ENCODE peak calls at places on chromosomes 7 and 10, in eight cellular contexts. F is OCI-LY7, R is brain microvascular endothelial cell, G is fibroblast of the conjunctiva, P is EH, Y is head of caudate nucleus, O is T-helper 9 cell, L is posterior cingulate gyrus. U is an unnamed sample.

GRCh38 chr7:113217314-113217713 is 99.0 kb upstream of the SMIM30 start:
- DNase-seq in L (no peak), G (no peak), R (no peak), O (no peak), P (peak), Y (no peak), F (no peak), U (no peak)

GRCh38 chr10:4256971-4257370 is 472.0 kb upstream of the KLF6 start:
- DNase-seq in P (no peak), L (no peak), F (no peak), G (no peak), O (no peak), Y (no peak), R (no peak), U (no peak)

GRCh38 chr10:70849582-70850016 is 33.9 kb downstream of the SGPL1 start:
- DNase-seq in G (peak), L (no peak), Y (no peak), P (peak), O (no peak), R (peak), F (no peak), U (no peak)

GRCh38 chr10:26773633-26774032 is 76.1 kb downstream of the PDSS1 start:
- DNase-seq in L (no peak), P (no peak), R (no peak), G (no peak), F (no peak), Y (no peak), O (no peak), U (no peak)

GRCh38 chr10:124033887-124034218 is 59.5 kb downstream of the CHST15 start:
- DNase-seq in F (no peak), R (no peak), L (no peak), Y (no peak), O (no peak), G (no peak), P (no peak), U (no peak)

GRCh38 chr7:105013283-105013817 is 655 bp upstream of the KMT2E start:
- DNase-seq in F (peak), R (peak), O (peak), L (peak), P (peak), Y (peak), G (peak), U (peak)

GRCh38 chr7:115910541-115911164 is 119.9 kb downstream of the TFEC start:
- DNase-seq in F (peak), Y (no peak), P (peak), L (no peak), G (peak), R (no peak), O (no peak), U (no peak)

GRCh38 chr10:82768040-82768439 is 893.0 kb downstream of the NRG3 start:
- DNase-seq in L (no peak), Y (no peak), O (no peak), R (no peak), G (no peak), P (no peak), F (peak), U (no peak)

GRCh38 chr10:90837486-90837885 is 20.4 kb downstream of the HTR7 start:
- DNase-seq in Y (no peak), L (no peak), O (no peak), P (no peak), F (no peak), G (no peak), R (no peak), U (no peak)

GRCh38 chr7:105890290-105890997 is 14.0 kb upstream of the ATXN7L1 start:
- DNase-seq in F (no peak), O (no peak), R (peak), Y (no peak), P (peak), L (no peak), G (no peak), U (no peak)

GRCh38 chr10:117653170-117653515 is 110.6 kb downstream of the EMX2 start:
- DNase-seq in P (peak), Y (no peak), R (peak), O (no peak), L (no peak), G (peak), F (no peak), U (no peak)

GRCh38 chr10:22321831-22322662 is 1.1 kb downstream of the BMI1 start:
- DNase-seq in Y (peak), L (peak), O (no peak), P (peak), R (no peak), F (peak), G (no peak), U (no peak)

GRCh38 chr7:78543976-78544375 is 745.4 kb downstream of the PHTF2 start:
- DNase-seq in R (no peak), Y (no peak), O (no peak), F (no peak), P (no peak), G (no peak), L (no peak), U (no peak)

GRCh38 chr10:132827861-132828539 is 42.1 kb upstream of the NKX6-2 start:
- DNase-seq in O (no peak), Y (no peak), P (no peak), L (no peak), F (no peak), R (no peak), G (no peak), U (no peak)

U was measured in effector memory CD4-positive, alpha-beta T cell.